ENCODE peak calls at places on chromosomes 7 and 10, in four cellular contexts. M, R, V and F are unnamed samples.
A peak's percentile ranks its signal among the peaks of the same experiment; 100 is the strongest.

GRCh38 chr7:114099337-114099736 is 180.5 kb upstream of the PPP1R3A start:
- DNase-seq in R (no peak), V (no peak), M (no peak), F (no peak)

GRCh38 chr7:33351709-33352108 is 222.3 kb downstream of the BBS9 start:
- DNase-seq in R (no peak), V (no peak), M (peak; percentile 81), F (no peak)

GRCh38 chr10:21135396-21135973 is 238.4 kb upstream of the NEBL start:
- DNase-seq in V (no peak), R (no peak), M (no peak), F (no peak)

GRCh38 chr7:97844036-97844435 is 28.2 kb downstream of the ASNS start:
- DNase-seq in R (no peak), M (no peak), V (no peak), F (peak; percentile 33)

GRCh38 chr10:13969118-13969791 is 361.5 kb downstream of the FRMD4A start:
- DNase-seq in R (no peak), M (peak; percentile 73), V (no peak), F (peak; percentile 8)

GRCh38 chr7:140672382-140673062 is at the start of gene ADCK2:
- DNase-seq in V (peak; percentile 77), R (no peak), M (peak; percentile 82), F (peak; percentile 63)

GRCh38 chr10:47325303-47326291 is 3.3 kb downstream of the GDF2 start:
- DNase-seq in V (peak; percentile 1), R (no peak), M (no peak), F (no peak)

GRCh38 chr7:148515728-148516715 is 74.5 kb upstream of the C7orf33 start:
- DNase-seq in V (no peak), R (no peak), M (peak; percentile 14), F (no peak)

GRCh38 chr10:126481181-126481580 is 92.9 kb upstream of the ADAM12 start:
- DNase-seq in M (no peak), R (no peak), V (no peak), F (no peak)

GRCh38 chr10:32237644-32238345 is 109.2 kb downstream of the EPC1 start:
- DNase-seq in R (peak; percentile 21), M (no peak), V (no peak), F (no peak)

GRCh38 chr10:99234067-99234738 is 1.4 kb downstream of the HPSE2 start:
- DNase-seq in V (peak; percentile 58), R (no peak), M (no peak), F (peak; percentile 20)

GRCh38 chr7:25856056-25856780 is 295.8 kb upstream of the NFE2L3 start:
- DNase-seq in R (no peak), V (no peak), M (peak; percentile 72), F (peak; percentile 85)

GRCh38 chr7:113281223-113281622 is 162.9 kb upstream of the SMIM30 start:
- DNase-seq in M (no peak), V (no peak), R (no peak), F (no peak)